ENCODE peak calls at places on chromosomes 13 and 19, in four cellular contexts. U, M, W and T are unnamed samples.

GRCh38 chr13:95212962-95213850 is 88.0 kb downstream of the ABCC4 start:
- DNase-seq in W (no peak), U (no peak), M (no peak), T (no peak)

GRCh38 chr19:491146-491741 is 5.0 kb upstream of the MADCAM1 start:
- DNase-seq in U (no peak), M (no peak), W (no peak), T (peak)

GRCh38 chr19:19261350-19262189 is 11.5 kb downstream of the TM6SF2 start:
- DNase-seq in U (no peak), M (no peak), W (no peak), T (no peak)

GRCh38 chr13:60583196-60583908 is 186.3 kb downstream of the TDRD3 start:
- DNase-seq in U (no peak), W (peak), M (no peak), T (peak)

GRCh38 chr19:14525729-14526128 is 3.7 kb upstream of the TECR start:
- DNase-seq in W (no peak), M (no peak), U (no peak), T (no peak)

GRCh38 chr19:18802354-18802753 is 11.2 kb upstream of the COMP start:
- DNase-seq in M (no peak), W (no peak), U (no peak), T (no peak)

GRCh38 chr19:14089412-14089661 is 1.2 kb downstream of the SAMD1 start:
- DNase-seq in M (no peak), U (no peak), W (peak), T (peak)

GRCh38 chr13:45393941-45394570 is 24.1 kb downstream of the SLC25A30 start:
- DNase-seq in W (peak), M (no peak), U (no peak), T (peak)

GRCh38 chr13:103883698-103884097 is 817.5 kb upstream of the SLC10A2 start:
- DNase-seq in W (peak), U (no peak), M (no peak), T (peak)

GRCh38 chr19:30150626-30151025 is 208.6 kb downstream of the URI1 start:
- DNase-seq in W (no peak), U (no peak), M (peak), T (no peak)

GRCh38 chr13:91036886-91037285 is 310.6 kb upstream of the MIR17HG start:
- DNase-seq in W (no peak), U (no peak), M (no peak), T (no peak)

GRCh38 chr13:29484236-29484635 is 111.3 kb downstream of the SLC7A1 start:
- DNase-seq in U (no peak), M (no peak), W (no peak), T (no peak)

GRCh38 chr13:77511552-77511951 is 24.0 kb upstream of the SCEL start:
- DNase-seq in M (no peak), W (peak), U (no peak), T (no peak)

GRCh38 chr13:53254495-53254894 is 225.9 kb downstream of the OLFM4 start:
- DNase-seq in W (no peak), M (no peak), U (no peak), T (no peak)

GRCh38 chr13:30629527-30629926 is 11.8 kb downstream of the USPL1 start:
- DNase-seq in U (no peak), M (no peak), W (no peak), T (no peak)

GRCh38 chr13:113837554-113838355 is 26.1 kb downstream of the GAS6 start:
- DNase-seq in W (peak), U (no peak), M (peak), T (peak)

GRCh38 chr19:15812059-15812722 is 3.3 kb downstream of the OR10H1 start:
- DNase-seq in U (peak), W (no peak), M (no peak), T (no peak)

GRCh38 chr13:34701919-34702318 is 240.2 kb upstream of the NBEA start:
- DNase-seq in M (no peak), U (no peak), W (no peak), T (no peak)

GRCh38 chr19:14021474-14021873 is 6.5 kb upstream of the RLN3 start:
- DNase-seq in W (no peak), U (no peak), M (no peak), T (peak)

GRCh38 chr19:34428549-34429285 is 536 bp downstream of the UBA2 start:
- DNase-seq in W (peak), U (peak), M (no peak), T (peak)

GRCh38 chr13:102310691-102311432 is 91.0 kb downstream of the FGF14 start:
- DNase-seq in M (no peak), W (peak), U (no peak), T (peak)

GRCh38 chr19:48351341-48351752 is 12.4 kb downstream of the TMEM143 start:
- DNase-seq in U (peak), M (peak), W (peak), T (peak)

GRCh38 chr19:40466219-40467006 is at the start of gene SPTBN4:
- DNase-seq in M (peak), U (peak), W (no peak), T (no peak)

GRCh38 chr13:106786006-106786579 is 218.2 kb upstream of the ARGLU1 start:
- DNase-seq in W (no peak), M (no peak), U (no peak), T (no peak)

GRCh38 chr13:69946443-69946955 is 161.1 kb upstream of the ATXN8OS start:
- DNase-seq in W (no peak), U (no peak), M (no peak), T (no peak)

GRCh38 chr19:31127132-31127967 is 221.9 kb downstream of the TSHZ3 start:
- DNase-seq in U (no peak), M (no peak), W (peak), T (peak)

GRCh38 chr19:38656171-38656981 is 8.9 kb downstream of the ACTN4 start:
- DNase-seq in U (peak), M (no peak), W (peak), T (peak)

GRCh38 chr19:47186337-47187022 is 44.5 kb downstream of the BBC3 start:
- DNase-seq in W (no peak), U (peak), M (no peak), T (no peak)

GRCh38 chr13:46160474-46161066 is 21.4 kb downstream of the LCP1 start:
- DNase-seq in W (peak), U (no peak), M (no peak), T (peak)

GRCh38 chr19:31214086-31214485 is 135.2 kb downstream of the TSHZ3 start:
- DNase-seq in M (no peak), U (peak), W (peak), T (peak)

GRCh38 chr13:100751826-100752225 is 77.2 kb upstream of the TMTC4 start:
- DNase-seq in W (no peak), U (no peak), M (no peak), T (no peak)

GRCh38 chr19:50242586-50242985 is 39.2 kb downstream of the MYH14 start:
- DNase-seq in U (no peak), W (peak), M (no peak), T (peak)

GRCh38 chr13:31485183-31485582 is 254.1 kb upstream of the RXFP2 start:
- DNase-seq in W (peak), M (no peak), U (no peak), T (peak)

GRCh38 chr19:54630784-54631183 is 500 bp downstream of the LILRB1 start:
- DNase-seq in W (no peak), U (no peak), M (no peak), T (no peak)

GRCh38 chr13:56755181-56755580 is 385.5 kb upstream of the PRR20A start:
- DNase-seq in M (no peak), W (no peak), U (no peak), T (no peak)

GRCh38 chr13:114148521-114148855 is 16.1 kb upstream of the RASA3 start:
- DNase-seq in U (peak), W (no peak), M (peak), T (no peak)

GRCh38 chr13:31049833-31050232 is 111.9 kb downstream of the HSPH1 start:
- DNase-seq in U (no peak), M (no peak), W (no peak), T (no peak)

GRCh38 chr19:58368561-58369360 is 6.2 kb upstream of the ZNF497 start:
- DNase-seq in W (no peak), M (no peak), U (no peak), T (no peak)

GRCh38 chr13:49569993-49570689 is 15.2 kb downstream of the RCBTB1 start:
- DNase-seq in W (no peak), M (no peak), U (no peak), T (no peak)